ENCODE peak calls at places on chromosomes 4 and X, in four cellular contexts. T, U, W and O are unnamed samples.
A peak's percentile ranks its signal among the peaks of the same experiment; 100 is the strongest.

GRCh38 chr4:102493257-102493656 is 7.9 kb upstream of the NFKB1 start:
- DNase-seq in T (no peak), U (no peak), W (no peak), O (no peak)

GRCh38 chr4:175874290-175874689 is 62.2 kb upstream of the GPM6A start:
- DNase-seq in T (no peak), U (no peak), W (no peak), O (no peak)

GRCh38 chrX:122565952-122566351 is 618.1 kb upstream of the GRIA3 start:
- DNase-seq in T (peak; percentile 85), U (peak; percentile 91), W (no peak), O (peak; percentile 93)

GRCh38 chrX:140439455-140439854 is 65.4 kb downstream of the SOX3 start:
- DNase-seq in T (no peak), U (no peak), W (no peak), O (no peak)

GRCh38 chrX:41543022-41543421 is 95.9 kb downstream of the NYX start:
- DNase-seq in T (no peak), U (no peak), W (no peak), O (no peak)

GRCh38 chrX:7334253-7334935 is 186.4 kb upstream of the PUDP start:
- DNase-seq in T (peak; percentile 69), U (peak; percentile 90), W (no peak), O (peak; percentile 76)

GRCh38 chr4:45004326-45004725 is 278.0 kb upstream of the GNPDA2 start:
- DNase-seq in T (no peak), U (no peak), W (no peak), O (no peak)

GRCh38 chr4:52234539-52235174 is 183.6 kb downstream of the SPATA18 start:
- DNase-seq in T (peak; percentile 17), U (peak; percentile 51), W (no peak), O (peak; percentile 27)

GRCh38 chr4:125590158-125590557 is 275.4 kb downstream of the FAT4 start:
- DNase-seq in T (no peak), U (no peak), W (no peak), O (no peak)

GRCh38 chr4:97215426-97215825 is 927.9 kb downstream of the STPG2 start:
- DNase-seq in T (no peak), U (no peak), W (no peak), O (no peak)

GRCh38 chr4:82799006-82799881 is 648 bp upstream of the SCD5 start:
- DNase-seq in T (no peak), U (peak; percentile 17), W (peak; percentile 47), O (no peak)

GRCh38 chr4:100483796-100484195 is 34.0 kb downstream of the EMCN start:
- DNase-seq in T (no peak), U (no peak), W (no peak), O (no peak)

GRCh38 chr4:6881908-6882307 is 27.7 kb upstream of the TBC1D14 start:
- DNase-seq in T (no peak), U (no peak), W (no peak), O (no peak)

GRCh38 chr4:185480016-185480732 is 8.6 kb upstream of the CCDC110 start:
- DNase-seq in T (no peak), U (no peak), W (no peak), O (no peak)
- H3K4me3 ChIP-seq in T (no peak overlapping the region), U (no peak overlapping the region), W (no peak overlapping the region), O (no peak overlapping the region)

DNA sequence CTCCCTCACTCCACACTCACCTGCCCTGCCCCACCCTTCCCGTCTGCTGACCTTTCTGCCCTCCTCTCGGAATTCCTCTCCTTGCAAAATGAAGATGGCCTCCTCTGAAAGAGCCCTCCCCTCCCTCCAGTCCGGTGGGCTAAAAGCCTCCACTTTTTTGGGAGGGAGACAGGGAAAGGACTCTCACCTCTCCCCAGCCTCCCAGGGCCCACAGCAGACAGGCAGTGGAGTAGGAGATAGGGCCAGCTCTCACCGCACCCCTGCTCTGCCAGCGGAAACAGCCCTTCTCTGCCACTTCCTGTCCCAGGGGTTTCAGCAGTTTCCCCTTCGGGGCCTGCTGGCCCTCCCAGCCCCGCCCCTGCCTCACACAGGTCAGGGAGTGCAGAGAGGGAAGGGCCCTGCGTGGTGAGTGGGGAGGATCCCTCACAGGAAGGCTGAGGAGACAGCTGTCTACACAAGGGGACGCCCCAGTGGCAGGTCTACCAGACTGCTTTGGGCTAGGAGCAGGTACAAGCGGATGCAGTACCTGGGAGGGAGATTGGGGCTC is 18.2 kb downstream of the ELF4 start:
- DNase-seq in T (no peak), U (no peak), W (peak; percentile 91), O (no peak)
- H3K4me3 ChIP-seq in T (no peak overlapping the region), U (no peak overlapping the region), W (peak overlapping the region; percentile 50), O (no peak overlapping the region)

GRCh38 chr4:3301450-3302163 is 8.8 kb downstream of the RGS12 start:
- DNase-seq in T (no peak), U (no peak), W (no peak), O (no peak)
- H3K4me3 ChIP-seq in T (no peak overlapping the region), U (no peak overlapping the region), W (peak overlapping the region; percentile 37), O (no peak overlapping the region)

DNA sequence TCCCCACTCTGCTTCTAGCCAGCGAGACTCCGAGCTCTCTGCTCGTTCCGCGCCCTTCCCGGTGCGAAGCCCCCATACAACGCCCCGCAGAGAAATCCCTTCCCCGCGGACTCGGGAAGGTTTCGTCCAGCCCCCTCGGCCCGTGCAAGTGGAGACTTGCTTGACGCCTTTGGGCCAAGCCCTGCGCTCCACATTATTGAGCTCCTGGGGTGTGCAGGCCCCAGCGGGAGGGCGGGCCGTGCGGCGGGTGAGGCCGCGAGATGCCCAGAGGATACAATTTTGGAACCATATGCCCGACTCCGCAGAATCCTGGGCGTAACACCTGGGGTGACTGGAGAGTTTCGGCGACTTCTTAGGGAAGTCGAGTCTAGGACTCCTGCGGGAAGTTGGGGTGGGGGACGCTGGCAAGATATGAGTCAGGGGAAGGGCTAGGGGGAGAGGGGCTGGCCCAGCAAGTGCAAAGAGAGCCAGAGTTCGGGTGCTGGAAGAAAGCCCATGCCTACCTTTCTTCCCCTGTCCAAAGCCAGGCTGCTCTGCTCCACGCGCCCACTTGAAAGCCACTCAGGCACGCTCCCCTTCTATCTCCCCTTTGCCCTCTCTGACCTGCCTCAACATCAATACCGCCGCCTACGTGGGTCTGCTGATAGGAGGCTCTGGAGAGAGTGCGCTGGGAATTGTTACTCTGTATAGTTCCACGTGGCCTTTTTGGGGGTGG is 1.1 kb upstream of the ELF4 start:
- DNase-seq in T (no peak), U (peak; percentile 30), W (peak; percentile 53), O (no peak)
- H3K4me3 ChIP-seq in T (peak overlapping the region; percentile 40), U (peak overlapping the region; percentile 52), W (no peak overlapping the region), O (peak overlapping the region; percentile 20)

GRCh38 chr4:34972189-34972588 is 1272.1 kb downstream of the ARAP2 start:
- DNase-seq in T (no peak), U (no peak), W (no peak), O (no peak)

GRCh38 chr4:34974313-34974680 is 1270.0 kb downstream of the ARAP2 start:
- DNase-seq in T (no peak), U (no peak), W (no peak), O (no peak)

DNA sequence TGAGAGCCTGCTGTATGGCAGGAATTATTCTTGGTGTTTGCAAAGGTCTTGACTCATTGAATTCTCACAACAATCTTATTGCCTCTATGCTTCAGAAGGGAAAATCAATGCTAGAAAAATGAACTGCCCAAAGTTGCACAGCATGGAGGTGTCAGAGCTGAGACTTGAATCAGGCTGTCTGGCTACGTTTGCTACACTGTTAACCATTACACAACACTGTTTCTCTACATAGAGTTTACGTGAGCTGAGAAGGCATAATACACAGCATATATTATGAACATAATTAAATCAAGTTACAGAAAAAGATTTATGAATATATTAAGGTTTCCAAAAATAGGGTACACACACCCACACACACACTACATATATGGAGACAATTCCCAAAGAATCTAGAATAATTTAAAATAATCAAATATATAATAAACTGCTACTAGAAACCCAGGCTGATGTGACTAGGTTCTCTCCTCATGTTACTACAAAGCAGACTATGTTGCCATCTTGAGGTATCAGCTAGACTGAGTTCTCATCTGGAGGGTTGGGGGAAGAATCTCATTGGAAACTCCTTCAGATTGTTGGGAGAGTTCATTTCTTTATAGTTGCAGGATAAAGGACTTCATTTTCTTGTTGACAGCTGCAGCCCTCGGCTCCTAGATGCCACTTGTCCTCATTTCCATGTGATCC is 1270.5 kb downstream of the ARAP2 start:
- DNase-seq in T (no peak), U (no peak), W (no peak), O (no peak)
- H3K4me3 ChIP-seq in T (no peak overlapping the region), U (no peak overlapping the region), W (no peak overlapping the region), O (no peak overlapping the region)

DNA sequence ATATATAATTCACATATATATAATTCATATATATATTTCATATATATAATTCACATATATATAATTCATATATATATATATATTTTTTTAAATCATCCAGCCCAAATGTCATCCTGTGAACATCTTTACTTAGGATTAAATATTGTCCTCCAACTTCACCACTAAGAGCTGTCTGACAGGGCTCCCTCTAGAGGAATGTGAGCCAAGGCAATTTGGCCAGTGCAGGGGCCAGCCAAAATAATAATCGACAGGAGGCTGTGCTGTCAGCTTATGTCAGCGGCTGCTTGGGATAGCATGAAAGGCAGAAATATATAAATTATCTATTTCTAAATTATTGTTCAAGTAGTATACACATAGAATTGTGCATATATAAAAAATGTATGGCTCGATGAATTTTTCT is 29.5 kb downstream of the EGFL6 start:
- DNase-seq in T (no peak), U (no peak), W (no peak), O (no peak)
- H3K4me3 ChIP-seq in T (no peak overlapping the region), U (no peak overlapping the region), W (no peak overlapping the region), O (no peak overlapping the region)